ENCODE peak calls at places on chromosomes 16 and 17, in six cellular contexts. O is activated naive CD4-positive, alpha-beta T cell; D is neural crest cell; F is NCI-H460; I is T-cell; Z is activated T-cell treated with anti-CD3 and anti-CD28 coated beads for 4 hours. B is an unnamed sample.

GRCh38 chr16:1610071-1610840 is 1.6 kb downstream of the IFT140 start:
- DNase-seq in Z (peak), D (peak), I (peak), F (peak), O (peak), B (peak)

GRCh38 chr17:41404024-41404651 is 6.7 kb upstream of the KRT31 start:
- DNase-seq in I (no peak), O (no peak), D (no peak), Z (peak), F (peak), B (peak)

GRCh38 chr17:64534187-64534586 is 27.4 kb downstream of the CEP95 start:
- DNase-seq in I (no peak), F (peak), D (no peak), O (no peak), Z (no peak), B (no peak)

GRCh38 chr16:50316102-50316847 is 49.9 kb downstream of the ADCY7 start:
- DNase-seq in F (no peak), I (no peak), Z (no peak), O (no peak), D (no peak), B (no peak)

GRCh38 chr17:66272699-66273390 is 29.6 kb upstream of the PRKCA start:
- DNase-seq in D (no peak), I (no peak), O (no peak), F (no peak), Z (no peak), B (no peak)

GRCh38 chr16:84557059-84557458 is 52.6 kb upstream of the MEAK7 start:
- DNase-seq in O (no peak), F (no peak), I (no peak), Z (no peak), D (no peak), B (no peak)

GRCh38 chr17:42182927-42183734 is 2.1 kb downstream of the HCRT start:
- DNase-seq in F (no peak), Z (no peak), I (no peak), O (no peak), D (no peak), B (no peak)

GRCh38 chr17:27804113-27804512 is 3.8 kb upstream of the NOS2 start:
- DNase-seq in I (no peak), Z (no peak), F (no peak), O (no peak), D (no peak), B (no peak)

GRCh38 chr17:40107266-40107980 is 7.0 kb upstream of the NR1D1 start:
- DNase-seq in I (no peak), F (no peak), O (no peak), Z (no peak), D (no peak), B (no peak)

GRCh38 chr17:18182190-18182977 is 1.2 kb upstream of the ALKBH5 start:
- DNase-seq in O (no peak), F (no peak), D (no peak), I (no peak), Z (no peak), B (no peak)

GRCh38 chr16:2198283-2198682 is 1.9 kb upstream of the CASKIN1 start:
- DNase-seq in I (no peak), Z (no peak), O (no peak), D (no peak), F (no peak), B (no peak)

GRCh38 chr16:66476328-66477027 is 49.4 kb downstream of the BEAN1 start:
- DNase-seq in I (no peak), D (no peak), O (no peak), Z (peak), F (peak), B (no peak)

GRCh38 chr17:71938340-71939010 is 182.3 kb upstream of the SOX9 start:
- DNase-seq in O (no peak), I (no peak), F (no peak), Z (no peak), D (no peak), B (no peak)

GRCh38 chr17:17661834-17662233 is 19.4 kb upstream of the RAI1 start:
- DNase-seq in D (no peak), F (no peak), O (no peak), I (no peak), Z (no peak), B (no peak)

GRCh38 chr17:76567634-76568432 is 17.8 kb downstream of the ST6GALNAC2 start:
- DNase-seq in F (no peak), O (no peak), I (peak), Z (no peak), D (no peak), B (no peak)

GRCh38 chr16:11627822-11628457 is 40.3 kb upstream of the SNN start:
- DNase-seq in D (no peak), Z (no peak), O (no peak), F (no peak), I (no peak), B (peak)

GRCh38 chr17:80780381-80781187 is 211.1 kb upstream of the CHMP6 start:
- DNase-seq in F (no peak), Z (no peak), O (no peak), I (no peak), D (no peak), B (no peak)

GRCh38 chr17:61805399-61805798 is 57.9 kb downstream of the BRIP1 start:
- DNase-seq in Z (no peak), I (no peak), O (no peak), F (no peak), D (no peak), B (peak)

GRCh38 chr17:28908640-28909098 is 5.8 kb upstream of the DHRS13 start:
- DNase-seq in F (no peak), I (no peak), O (no peak), Z (no peak), D (no peak), B (no peak)

GRCh38 chr17:39661044-39661406 is 4.1 kb upstream of the TCAP start:
- DNase-seq in F (no peak), O (no peak), I (no peak), Z (no peak), D (no peak), B (no peak)

GRCh38 chr17:76672270-76672851 is 28.8 kb upstream of the ST6GALNAC1 start:
- DNase-seq in D (no peak), O (no peak), Z (no peak), I (no peak), F (no peak), B (no peak)

GRCh38 chr17:3965123-3965800 is 1.0 kb upstream of the ATP2A3 start:
- DNase-seq in I (peak), Z (peak), D (peak), O (no peak), F (peak), B (no peak)

GRCh38 chr17:57593739-57594462 is 151.2 kb downstream of the CCDC182 start:
- DNase-seq in Z (no peak), I (no peak), D (no peak), O (no peak), F (no peak), B (no peak)

GRCh38 chr16:49822649-49823370 is 33.1 kb downstream of the ZNF423 start:
- DNase-seq in O (no peak), I (no peak), F (no peak), D (no peak), Z (no peak), B (no peak)

GRCh38 chr16:59021751-59022150 is 287.6 kb upstream of the GOT2 start:
- DNase-seq in F (no peak), I (no peak), D (no peak), O (no peak), Z (no peak), B (no peak)

GRCh38 chr17:76384222-76384986 is at the start of gene SPHK1:
- DNase-seq in F (peak), D (peak), O (no peak), Z (peak), I (no peak), B (no peak)

GRCh38 chr17:79711715-79712305 is 18.9 kb upstream of the ENPP7 start:
- DNase-seq in O (no peak), Z (no peak), D (no peak), F (no peak), I (no peak), B (no peak)

GRCh38 chr17:14510136-14510535 is 209.3 kb downstream of the HS3ST3B1 start:
- DNase-seq in D (no peak), Z (no peak), I (no peak), F (no peak), O (no peak), B (no peak)

GRCh38 chr17:16980813-16981731 is 9.2 kb upstream of the TNFRSF13B start:
- DNase-seq in F (no peak), Z (no peak), D (no peak), I (no peak), O (no peak), B (no peak)

GRCh38 chr17:76873856-76874255 is 5.7 kb downstream of the MGAT5B start:
- DNase-seq in F (no peak), Z (no peak), I (no peak), O (no peak), D (no peak), B (no peak)

GRCh38 chr16:23160574-23160973 is 11.3 kb upstream of the USP31 start:
- DNase-seq in O (no peak), F (no peak), Z (no peak), I (no peak), D (no peak), B (no peak)